ENCODE peak calls at places on chromosomes 6 and 20, in five cellular contexts. W is renal cortical epithelial cell, X is amygdala, R is AML-193, O is Peyer's patch. D is an unnamed sample.

GRCh38 chr6:81999826-82000225 is 247.3 kb upstream of the TENT5A start:
- DNase-seq in O (no peak), W (no peak), X (no peak), R (no peak), D (no peak)

GRCh38 chr6:146113055-146113623 is 84.3 kb downstream of the GRM1 start:
- DNase-seq in W (no peak), R (no peak), O (no peak), X (no peak), D (no peak)

GRCh38 chr20:40675599-40676221 is 13.3 kb downstream of the MAFB start:
- DNase-seq in X (no peak), W (no peak), R (no peak), O (no peak), D (no peak)

GRCh38 chr20:41287327-41287726 is 30.2 kb downstream of the ZHX3 start:
- DNase-seq in R (no peak), W (peak), X (no peak), O (no peak), D (no peak)

GRCh38 chr6:149915970-149916865 is 6.7 kb downstream of the RAET1G start:
- DNase-seq in W (no peak), X (no peak), O (no peak), R (no peak), D (no peak)

GRCh38 chr20:51366155-51366886 is 176.2 kb downstream of the NFATC2 start:
- DNase-seq in R (no peak), O (no peak), W (peak), X (no peak), D (no peak)

GRCh38 chr6:109050012-109050411 is 44.6 kb downstream of the SESN1 start:
- DNase-seq in W (no peak), R (no peak), X (no peak), O (no peak), D (no peak)

GRCh38 chr20:47669927-47670890 is 115.1 kb downstream of the SULF2 start:
- DNase-seq in O (no peak), X (no peak), W (no peak), R (no peak), D (no peak)

GRCh38 chr6:44078795-44079671 is 48.2 kb downstream of the MRPL14 start:
- DNase-seq in W (peak), O (peak), R (no peak), X (no peak), D (peak)

GRCh38 chr6:170063431-170063830 is 227.4 kb downstream of the DLL1 start:
- DNase-seq in W (no peak), R (no peak), O (no peak), X (no peak), D (no peak)

GRCh38 chr20:871436-871835 is 37.9 kb downstream of the FAM110A start:
- DNase-seq in W (no peak), O (no peak), R (no peak), X (no peak), D (no peak)